ENCODE peak calls at places on chromosomes 5 and 9, in seven cellular contexts. Z is stomach; U is GM23338; R is tibial nerve; J is CD4-positive, alpha-beta T cell; H is RWPE1; E is CD4-positive, CD25-positive, alpha-beta regulatory T cell. S is an unnamed sample.

GRCh38 chr9:81588148-81588874 is 101.0 kb downstream of the TLE1 start:
- DNase-seq in Z (peak), U (no peak), R (peak), J (no peak), H (peak), E (no peak), S (peak)

GRCh38 chr9:89448381-89448780 is 49.5 kb downstream of the SEMA4D start:
- DNase-seq in Z (no peak), U (no peak), R (no peak), J (no peak), H (no peak), E (no peak), S (no peak)

GRCh38 chr5:73450041-73450598 is 1.5 kb upstream of the FOXD1 start:
- DNase-seq in Z (no peak), U (no peak), R (no peak), J (no peak), H (no peak), E (no peak), S (no peak)

GRCh38 chr5:126624534-126624933 is 23.8 kb downstream of the PHAX start:
- DNase-seq in Z (no peak), U (no peak), R (no peak), J (no peak), H (peak), E (no peak), S (no peak)

GRCh38 chr9:4197548-4197947 is 102.3 kb downstream of the GLIS3 start:
- DNase-seq in Z (no peak), U (peak), R (no peak), J (no peak), H (no peak), E (no peak), S (no peak)

GRCh38 chr5:53246042-53246836 is 136.7 kb upstream of the MOCS2 start:
- DNase-seq in Z (no peak), U (no peak), R (no peak), J (no peak), H (peak), E (no peak), S (peak)

GRCh38 chr9:4170231-4170630 is 129.6 kb downstream of the GLIS3 start:
- DNase-seq in Z (no peak), U (no peak), R (no peak), J (no peak), H (no peak), E (no peak), S (no peak)

GRCh38 chr5:1206521-1207412 is 5.4 kb downstream of the SLC6A19 start:
- DNase-seq in Z (no peak), U (no peak), R (no peak), J (no peak), H (no peak), E (no peak), S (no peak)

GRCh38 chr9:7132605-7133004 is 374.8 kb downstream of the KDM4C start:
- DNase-seq in Z (no peak), U (no peak), R (no peak), J (no peak), H (no peak), E (no peak), S (no peak)

GRCh38 chr9:132977626-132978450 is 656 bp upstream of the GFI1B start:
- DNase-seq in Z (peak), U (peak), R (peak), J (peak), H (peak), E (peak), S (no peak)

GRCh38 chr9:19484699-19485098 is 75.9 kb downstream of the ACER2 start:
- DNase-seq in Z (no peak), U (no peak), R (no peak), J (no peak), H (no peak), E (no peak), S (no peak)
- H3K27ac ChIP-seq in Z (no peak), U (no peak), R (no peak), J (no peak), H (no peak), E (no peak), S (no peak)

DNA sequence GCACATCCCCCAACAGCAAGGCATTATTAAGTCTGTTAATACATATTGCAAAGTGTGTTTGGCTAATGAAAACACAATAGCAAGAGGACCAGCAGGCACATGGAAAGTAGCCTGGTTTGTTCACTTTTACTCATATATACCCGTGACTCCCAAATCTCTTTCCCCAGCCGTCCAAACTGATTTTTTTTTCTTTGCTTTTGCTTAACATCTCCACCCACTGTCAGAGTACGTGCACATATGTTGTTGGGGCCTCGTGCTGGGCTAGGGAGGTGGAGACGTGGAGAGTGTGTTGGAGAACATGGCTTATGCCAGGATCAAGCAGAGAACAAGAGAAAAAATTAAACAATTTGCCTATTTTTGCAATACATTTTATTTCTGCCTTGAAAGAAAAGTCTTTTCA is 4.2 kb downstream of the MCTP1 start:
- DNase-seq in Z (no peak), U (no peak), R (no peak), J (no peak), H (no peak), E (no peak), S (no peak)
- H3K27ac ChIP-seq in Z (no peak), U (no peak), R (no peak), J (no peak), H (no peak), E (no peak), S (no peak)

DNA sequence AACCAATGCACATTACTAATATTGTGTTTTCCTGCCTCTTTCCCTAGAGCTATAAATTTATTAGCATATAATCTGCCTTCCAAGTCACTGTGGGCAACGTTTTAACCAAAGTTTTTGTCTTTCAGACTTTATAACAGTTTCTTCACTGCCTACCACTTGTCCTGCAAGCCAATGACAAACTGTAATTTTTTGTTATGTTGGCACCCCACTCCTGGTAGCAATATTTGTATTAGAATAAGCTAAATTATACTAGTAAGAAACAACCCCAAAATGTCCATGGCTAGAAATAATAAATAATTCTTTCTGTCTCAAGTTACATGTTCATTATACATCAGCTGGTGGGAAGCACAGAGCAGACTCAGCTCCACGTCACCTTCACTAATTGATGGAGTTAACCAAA is 51.7 kb downstream of the ATPSCKMT start:
- DNase-seq in Z (no peak), U (no peak), R (no peak), J (no peak), H (no peak), E (no peak), S (no peak)
- H3K27ac ChIP-seq in Z (no peak), U (no peak), R (no peak), J (no peak), H (no peak), E (no peak), S (no peak)

GRCh38 chr5:173970878-173971650 is 17.9 kb upstream of the C5orf47 start:
- DNase-seq in Z (no peak), U (no peak), R (no peak), J (no peak), H (no peak), E (no peak), S (no peak)
- H3K27ac ChIP-seq in Z (no peak), U (peak), R (no peak), J (no peak), H (no peak), E (no peak), S (no peak)